ENCODE peak calls at places on chromosomes 6 and 20, in ten cellular contexts. D is aorta, U is brain microvascular endothelial cell, E is foreskin fibroblast, K is ACHN, W is pons, L is Calu3, B is neural crest cell, M is EL, Z is AG08395. T is an unnamed sample.

GRCh38 chr20:23227976-23228375 is 122.6 kb upstream of the NXT1 start:
- DNase-seq in L (no peak), W (no peak), K (no peak), E (no peak), U (no peak), B (no peak), M (no peak), D (no peak), Z (no peak), T (no peak)

GRCh38 chr20:50919567-50919966 is 11.7 kb downstream of the ADNP start:
- DNase-seq in K (no peak), M (peak), U (peak), E (peak), Z (peak), B (no peak), L (peak), W (no peak), D (peak), T (no peak)

GRCh38 chr6:16511723-16512584 is 249.3 kb downstream of the ATXN1 start:
- DNase-seq in M (no peak), D (no peak), U (no peak), L (no peak), B (no peak), Z (no peak), K (no peak), W (no peak), E (no peak), T (no peak)

GRCh38 chr6:21582651-21583050 is 10.9 kb upstream of the SOX4 start:
- DNase-seq in L (no peak), U (no peak), D (no peak), B (no peak), E (peak), K (no peak), M (peak), W (no peak), Z (peak), T (no peak)

GRCh38 chr6:149933461-149933860 is 8.4 kb upstream of the ULBP2 start:
- DNase-seq in B (no peak), D (no peak), U (no peak), L (no peak), E (no peak), Z (no peak), M (no peak), W (no peak), K (no peak), T (no peak)

GRCh38 chr20:47774081-47774777 is 11.1 kb downstream of the SULF2 start:
- DNase-seq in Z (no peak), M (no peak), E (no peak), W (no peak), U (no peak), B (no peak), K (no peak), L (peak), D (no peak), T (no peak)

GRCh38 chr20:37315293-37316110 is 26.0 kb downstream of the MANBAL start:
- DNase-seq in W (no peak), K (no peak), M (peak), Z (peak), U (peak), L (no peak), B (no peak), D (peak), E (peak), T (no peak)

GRCh38 chr6:43807228-43808061 is 37.4 kb downstream of the VEGFA start:
- DNase-seq in W (no peak), B (no peak), M (no peak), K (no peak), D (no peak), E (no peak), L (no peak), U (no peak), Z (no peak), T (no peak)

GRCh38 chr6:131643262-131643631 is 6.1 kb downstream of the ENPP3 start:
- DNase-seq in M (no peak), D (no peak), K (no peak), E (no peak), U (no peak), L (peak), W (peak), Z (no peak), B (no peak), T (no peak)

GRCh38 chr6:71157350-71157749 is 131.3 kb upstream of the OGFRL1 start:
- DNase-seq in K (no peak), W (no peak), E (no peak), B (no peak), D (no peak), L (no peak), M (no peak), U (no peak), Z (no peak), T (peak)

GRCh38 chr20:47677314-47678129 is 107.8 kb downstream of the SULF2 start:
- DNase-seq in E (no peak), U (no peak), B (peak), D (no peak), K (peak), Z (peak), L (peak), W (no peak), M (peak), T (peak)

GRCh38 chr6:138734585-138734984 is 39.0 kb upstream of the CCDC28A start:
- DNase-seq in D (no peak), K (no peak), U (no peak), M (no peak), L (no peak), E (no peak), W (no peak), Z (no peak), B (no peak), T (no peak)

GRCh38 chr20:39676857-39677351 is 714.8 kb downstream of the DHX35 start:
- DNase-seq in K (peak), L (no peak), U (no peak), W (peak), M (peak), E (no peak), D (no peak), B (no peak), Z (peak), T (peak)

GRCh38 chr6:7909323-7910276 is 988 bp downstream of the TXNDC5 start:
- DNase-seq in B (peak), W (no peak), D (peak), Z (peak), U (peak), L (peak), M (peak), E (peak), K (peak), T (peak)

GRCh38 chr6:45830441-45831139 is 185.1 kb downstream of the CLIC5 start:
- DNase-seq in W (peak), Z (no peak), D (no peak), U (no peak), M (peak), E (no peak), L (no peak), K (no peak), B (no peak), T (no peak)

GRCh38 chr6:71287038-71287437 is 1.6 kb upstream of the OGFRL1 start:
- DNase-seq in B (no peak), M (peak), K (no peak), Z (peak), L (no peak), U (no peak), W (peak), E (peak), D (no peak), T (no peak)

GRCh38 chr6:166809721-166810120 is 146.6 kb downstream of the RNASET2 start:
- DNase-seq in D (no peak), Z (no peak), B (no peak), L (no peak), U (no peak), E (no peak), K (no peak), W (no peak), M (no peak), T (no peak)

T was measured in GM23338.